ENCODE peak calls at places on chromosomes 16 and 17, in seven cellular contexts. E, N, L, V, M, H and O are unnamed samples.
A peak's percentile ranks its signal among the peaks of the same experiment; 100 is the strongest.

GRCh38 chr17:79676796-79677195 is 53.9 kb upstream of the ENPP7 start:
- DNase-seq in N (no peak), E (no peak), H (no peak), L (no peak), V (no peak), M (peak; percentile 7), O (no peak)

GRCh38 chr16:12896562-12896961 is 4.8 kb upstream of the SHISA9 start:
- DNase-seq in E (no peak), V (peak; percentile 19), H (peak; percentile 59), N (no peak), L (no peak), M (no peak), O (no peak)

GRCh38 chr17:77528516-77529327 is 388.0 kb downstream of the SEC14L1 start:
- DNase-seq in N (no peak), M (no peak), V (no peak), H (peak; percentile 56), E (no peak), L (no peak), O (no peak)

GRCh38 chr17:14637260-14637659 is 336.4 kb downstream of the HS3ST3B1 start:
- DNase-seq in N (no peak), V (no peak), E (no peak), L (no peak), H (no peak), M (no peak), O (no peak)

GRCh38 chr17:29588561-29589411 is 662 bp downstream of the GIT1 start:
- DNase-seq in M (no peak), V (peak; percentile 38), H (no peak), E (no peak), N (peak; percentile 70), L (peak; percentile 39), O (no peak)

GRCh38 chr16:12637002-12637401 is 166.7 kb downstream of the CPPED1 start:
- DNase-seq in L (no peak), H (peak; percentile 26), E (no peak), N (no peak), M (no peak), V (no peak), O (no peak)

GRCh38 chr17:29068828-29069227 is 25.9 kb downstream of the PIPOX start:
- DNase-seq in V (no peak), L (no peak), H (no peak), E (no peak), N (no peak), M (no peak), O (no peak)

GRCh38 chr17:70320642-70321345 is 151.5 kb downstream of the KCNJ2 start:
- DNase-seq in V (no peak), N (no peak), E (no peak), M (no peak), L (no peak), H (no peak), O (no peak)

GRCh38 chr17:2893422-2893914 is 97.2 kb downstream of the RAP1GAP2 start:
- DNase-seq in H (no peak), M (no peak), E (no peak), V (peak; percentile 96), L (no peak), N (no peak), O (no peak)

GRCh38 chr17:38710603-38710962 is 5.5 kb downstream of the MLLT6 start:
- DNase-seq in E (no peak), L (no peak), M (no peak), N (no peak), V (no peak), H (no peak), O (no peak)

GRCh38 chr16:16014329-16015224 is 65.2 kb downstream of the ABCC1 start:
- DNase-seq in M (peak; percentile 75), V (peak; percentile 50), E (no peak), H (no peak), N (peak; percentile 87), L (no peak), O (peak; percentile 81)

GRCh38 chr16:27676807-27677206 is 126.9 kb downstream of the KATNIP start:
- DNase-seq in V (no peak), M (no peak), N (no peak), L (no peak), H (no peak), E (peak; percentile 20), O (no peak)

GRCh38 chr16:68235882-68236803 is at the start of gene ESRP2:
- DNase-seq in V (peak; percentile 94), E (no peak), N (no peak), L (peak; percentile 43), H (no peak), M (peak; percentile 87), O (peak; percentile 72)

GRCh38 chr17:16480995-16481394 is 11.0 kb downstream of the LRRC75A start:
- DNase-seq in M (no peak), H (no peak), N (no peak), L (no peak), V (peak; percentile 48), E (no peak), O (no peak)

GRCh38 chr17:16482253-16482652 is 9.7 kb downstream of the LRRC75A start:
- DNase-seq in V (no peak), H (no peak), M (no peak), L (no peak), N (no peak), E (no peak), O (no peak)

GRCh38 chr17:16486373-16487250 is 5.4 kb downstream of the LRRC75A start:
- DNase-seq in E (no peak), M (peak; percentile 97), V (peak; percentile 78), L (no peak), N (no peak), H (no peak), O (peak; percentile 21)

GRCh38 chr17:16483021-16483645 is 8.9 kb downstream of the LRRC75A start:
- DNase-seq in V (no peak), N (no peak), H (no peak), M (no peak), E (no peak), L (no peak), O (no peak)

DNA sequence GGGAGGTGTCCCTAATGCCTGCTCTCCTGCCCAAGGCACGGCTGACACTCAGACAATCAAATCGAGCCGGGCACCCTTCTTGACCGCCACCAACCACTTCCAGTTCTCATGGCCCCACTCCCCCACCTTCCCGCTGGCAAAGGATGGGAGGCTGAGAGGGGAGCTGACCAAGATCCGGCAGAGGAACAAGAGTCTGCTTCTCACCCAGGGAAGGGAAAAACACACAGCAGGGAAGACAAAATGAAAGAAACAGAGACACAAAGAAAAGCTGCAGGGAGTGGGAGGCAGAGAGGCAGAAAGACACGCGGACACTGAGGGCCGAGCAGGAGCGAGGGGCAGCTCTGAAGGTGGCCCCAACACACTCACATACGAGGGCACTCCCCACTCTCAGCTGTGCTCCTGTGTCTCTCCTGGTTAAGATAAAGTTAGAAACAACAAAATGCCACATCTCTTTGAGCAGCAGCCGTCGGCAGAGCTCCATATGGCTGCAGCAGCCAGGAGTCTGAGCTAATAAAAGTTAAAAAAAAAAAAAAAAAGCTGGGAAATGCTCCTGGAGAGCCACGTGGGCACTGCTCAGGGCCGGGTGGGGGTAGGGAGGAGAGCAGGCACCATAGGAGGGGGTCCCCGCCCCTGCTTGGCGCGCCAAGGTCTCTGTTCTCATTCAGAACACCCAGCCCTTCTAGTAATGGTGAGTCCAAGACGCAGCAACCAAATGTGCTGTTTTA is 7.4 kb downstream of the LRRC75A start:
- DNase-seq in V (no peak), E (no peak), H (no peak), L (no peak), M (no peak), N (no peak), O (no peak)
- H3K4me3 ChIP-seq in V (no peak overlapping the region), E (no peak overlapping the region), H (no peak overlapping the region), L (no peak overlapping the region), M (peak overlapping the region; percentile 17), N (no peak overlapping the region), O (peak overlapping the region; percentile 32)

DNA sequence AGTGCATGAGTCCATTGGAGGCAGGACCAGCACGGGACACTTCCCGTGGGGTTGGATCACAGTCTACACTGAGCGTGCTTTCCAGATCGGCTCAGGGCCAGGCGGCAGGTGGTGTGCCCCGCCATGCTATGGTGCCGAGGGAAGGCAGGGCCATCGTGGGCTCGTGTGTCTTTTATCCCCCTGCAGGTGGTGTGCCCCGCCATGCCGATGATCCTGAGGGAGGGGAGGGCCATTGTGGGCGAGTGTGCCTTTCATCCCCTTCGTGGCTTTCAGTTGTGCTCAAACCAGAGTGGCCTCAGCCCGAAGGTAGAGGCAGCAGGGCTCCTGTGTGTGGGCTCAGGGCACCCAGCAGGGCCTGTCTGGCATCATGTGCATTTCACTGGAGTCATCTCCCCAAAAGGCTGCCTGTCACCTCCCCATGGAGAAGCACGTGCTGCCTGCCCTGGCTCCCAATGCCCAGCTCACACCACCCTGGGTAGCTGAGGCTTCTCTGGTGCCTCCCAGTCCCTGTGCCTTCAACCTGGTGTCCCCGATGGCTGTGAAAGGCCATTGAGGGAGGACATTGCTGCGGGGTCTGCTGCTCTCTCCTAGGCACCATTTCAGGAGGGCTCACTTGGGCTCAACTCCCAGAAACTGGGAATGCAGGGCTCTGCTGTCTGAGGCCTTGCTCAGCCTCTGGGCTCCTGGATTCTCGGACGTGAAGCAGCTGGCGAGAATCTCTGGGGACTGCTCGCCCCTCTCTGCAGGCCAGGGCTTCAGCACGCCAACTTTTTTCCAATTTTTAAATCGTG is 207.6 kb downstream of the NPIPB11 start:
- DNase-seq in L (no peak), N (no peak), H (no peak), M (peak; percentile 27), E (no peak), V (no peak), O (peak; percentile 62)
- H3K27ac ChIP-seq in L (no peak overlapping the region), N (peak overlapping the region; percentile 48), H (no peak overlapping the region), M (peak overlapping the region; percentile 26), E (peak overlapping the region; percentile 96), V (no peak overlapping the region), O (peak overlapping the region; percentile 67)

DNA sequence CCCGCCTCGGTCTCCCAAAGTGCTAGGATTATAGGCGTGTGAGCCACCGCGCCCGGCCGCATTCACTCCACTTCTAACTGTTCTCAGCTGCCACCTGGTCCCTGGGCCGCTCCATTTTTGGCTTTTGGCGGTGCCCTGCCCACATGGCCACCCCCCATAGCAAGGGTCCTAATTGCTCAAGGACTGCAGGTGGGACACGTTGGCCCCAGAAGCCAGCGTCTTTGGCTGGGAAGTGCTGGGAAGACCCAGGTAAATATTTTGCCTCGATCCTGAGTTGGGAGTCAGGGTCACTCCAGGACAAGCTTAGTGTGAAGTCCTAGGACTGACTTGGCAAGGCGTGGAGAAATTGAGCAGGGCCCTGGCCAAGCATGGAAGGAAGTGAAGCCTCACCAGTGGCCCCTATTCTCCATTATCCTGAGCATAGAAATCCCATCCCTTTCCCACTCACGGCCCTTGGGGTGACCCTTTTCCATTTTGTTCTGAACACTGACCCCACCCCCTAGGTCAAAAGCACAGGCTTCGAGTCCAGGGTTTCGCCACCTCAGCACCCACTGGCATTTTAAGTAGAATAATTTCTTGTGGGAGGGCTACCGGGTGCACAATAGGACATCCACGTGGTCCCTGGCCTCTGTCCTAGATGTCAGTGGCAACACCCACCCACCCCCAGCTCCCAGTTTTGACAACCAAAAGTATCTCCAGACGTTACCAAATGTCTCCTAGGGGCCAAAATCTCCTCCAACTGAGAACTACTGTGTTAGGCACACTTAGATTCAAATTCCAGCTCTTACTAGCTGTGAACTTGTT is 5.9 kb upstream of the WDR81 start:
- DNase-seq in L (no peak), H (no peak), E (no peak), V (no peak), M (no peak), N (no peak), O (no peak)
- H3K4me3 ChIP-seq in L (no peak overlapping the region), H (no peak overlapping the region), E (no peak overlapping the region), V (no peak overlapping the region), M (no peak overlapping the region), N (peak overlapping the region; percentile 84), O (no peak overlapping the region)

DNA sequence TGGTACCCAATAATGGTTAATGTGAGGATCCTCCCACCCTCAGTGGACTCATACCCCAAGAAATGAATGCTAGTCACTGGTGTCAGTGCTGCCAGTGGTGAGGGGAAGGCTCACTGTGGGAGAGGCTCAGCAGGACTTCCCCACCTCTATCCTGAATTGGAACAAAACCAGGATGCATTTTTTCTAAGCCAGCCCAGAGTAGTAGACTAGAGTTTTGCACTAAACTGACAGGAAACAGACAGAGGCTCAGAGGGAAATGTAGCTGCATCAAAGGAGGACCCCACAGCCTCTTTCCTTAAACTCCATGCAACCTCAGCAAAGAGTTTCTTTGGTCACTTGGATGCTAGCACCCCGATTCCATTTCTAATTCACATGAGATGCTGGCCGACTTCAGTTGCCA is 10.6 kb upstream of the SKAP1 start:
- DNase-seq in V (no peak), E (no peak), M (no peak), L (no peak), H (no peak), N (no peak), O (no peak)
- H3K27ac ChIP-seq in V (no peak overlapping the region), E (no peak overlapping the region), M (no peak overlapping the region), L (peak overlapping the region; percentile 70), H (no peak overlapping the region), N (no peak overlapping the region), O (no peak overlapping the region)